ENCODE peak calls at places on chromosomes 16 and 17, in five cellular contexts. W, M, Z, Y and X are unnamed samples.

GRCh38 chr16:67244387-67245188 is 2.7 kb downstream of the FHOD1 start:
- DNase-seq in W (no peak), Y (no peak), M (peak; percentile 38), Z (peak; percentile 96), X (peak; percentile 53)

GRCh38 chr16:676565-677297 is 1.3 kb downstream of the RHBDL1 start:
- DNase-seq in Y (peak; percentile 93), M (no peak), Z (no peak), W (no peak), X (no peak)

GRCh38 chr16:80899804-80900592 is 95.6 kb upstream of the CDYL2 start:
- DNase-seq in Y (no peak), Z (no peak), M (peak; percentile 30), W (peak; percentile 20), X (peak; percentile 87)

GRCh38 chr16:56518435-56518834 is 1.4 kb downstream of the BBS2 start:
- DNase-seq in Y (no peak), W (no peak), M (no peak), Z (no peak), X (no peak)

GRCh38 chr17:67125417-67125816 is 81.1 kb downstream of the CACNG1 start:
- DNase-seq in W (no peak), Z (no peak), Y (no peak), M (no peak), X (no peak)

GRCh38 chr16:24198807-24199533 is 57.2 kb upstream of the CACNG3 start:
- DNase-seq in Y (no peak), W (no peak), Z (no peak), M (no peak), X (no peak)

GRCh38 chr17:75633484-75634375 is 496 bp downstream of the SMIM5 start:
- DNase-seq in M (peak; percentile 77), W (peak; percentile 100), Z (peak; percentile 91), Y (peak; percentile 95), X (peak; percentile 77)

GRCh38 chr16:69340095-69340644 is 598 bp downstream of the NIP7 start:
- DNase-seq in M (no peak), Z (no peak), Y (no peak), W (no peak), X (no peak)

GRCh38 chr17:78134899-78135385 is 4.4 kb downstream of the TMC8 start:
- DNase-seq in Y (no peak), Z (no peak), M (no peak), W (no peak), X (no peak)

GRCh38 chr17:57424777-57425188 is 168.5 kb downstream of the MSI2 start:
- DNase-seq in Z (peak; percentile 93), W (peak; percentile 63), M (no peak), Y (no peak), X (no peak)

GRCh38 chr16:407253-407652 is 5.6 kb downstream of the DECR2 start:
- DNase-seq in Z (no peak), W (peak; percentile 58), Y (no peak), M (no peak), X (no peak)

GRCh38 chr16:20257234-20257633 is 70.1 kb downstream of the GP2 start:
- DNase-seq in Y (no peak), W (no peak), M (no peak), Z (no peak), X (no peak)

GRCh38 chr16:76946879-76947278 is 244.1 kb upstream of the MON1B start:
- DNase-seq in M (peak; percentile 69), Y (no peak), Z (no peak), W (no peak), X (peak; percentile 28)

GRCh38 chr17:156094-156621 is 18.8 kb downstream of the SCGB1C2 start:
- DNase-seq in W (no peak), Y (no peak), Z (no peak), M (no peak), X (no peak)

GRCh38 chr16:10122026-10122425 is 60.2 kb downstream of the GRIN2A start:
- DNase-seq in Z (no peak), M (no peak), W (no peak), Y (no peak), X (no peak)

GRCh38 chr16:7185179-7185578 is 147.5 kb upstream of the RBFOX1 start:
- DNase-seq in Z (no peak), M (no peak), Y (no peak), W (no peak), X (no peak)

GRCh38 chr16:79589495-79590134 is 10.9 kb downstream of the MAF start:
- DNase-seq in Z (no peak), Y (no peak), W (peak; percentile 64), M (no peak), X (no peak)

GRCh38 chr16:14372471-14372870 is 257.6 kb downstream of the PARN start:
- DNase-seq in M (no peak), Z (peak; percentile 53), Y (no peak), W (no peak), X (no peak)

GRCh38 chr16:1724491-1724890 is 18.5 kb downstream of the MAPK8IP3 start:
- DNase-seq in W (no peak), Z (no peak), M (no peak), Y (no peak), X (no peak)

GRCh38 chr16:3938471-3938842 is 57.9 kb upstream of the CREBBP start:
- DNase-seq in M (no peak), Z (no peak), W (no peak), Y (no peak), X (no peak)

GRCh38 chr16:19696961-19697360 is 21.1 kb downstream of the KNOP1 start:
- DNase-seq in Z (peak; percentile 10), Y (peak; percentile 90), W (no peak), M (no peak), X (no peak)

GRCh38 chr17:49798182-49798581 is 9.7 kb downstream of the KAT7 start:
- DNase-seq in W (no peak), Z (no peak), Y (no peak), M (no peak), X (no peak)

GRCh38 chr16:5916711-5917191 is 819.2 kb upstream of the EEF2KMT start:
- DNase-seq in M (no peak), W (peak; percentile 82), Z (no peak), Y (no peak), X (no peak)

GRCh38 chr16:54286330-54287017 is at the start of gene IRX3:
- DNase-seq in Z (no peak), Y (peak; percentile 74), M (peak; percentile 63), W (peak; percentile 92), X (peak; percentile 82)

GRCh38 chr17:55567240-55568216 is 56.3 kb upstream of the SMIM36 start:
- DNase-seq in Y (no peak), Z (no peak), W (no peak), M (no peak), X (peak; percentile 4)

GRCh38 chr16:60107467-60107866 is 1373.4 kb upstream of the GOT2 start:
- DNase-seq in M (peak; percentile 45), W (no peak), Z (no peak), Y (no peak), X (peak; percentile 46)

GRCh38 chr17:54902611-54903010 is 2.0 kb downstream of the TOM1L1 start:
- DNase-seq in Y (no peak), M (no peak), Z (no peak), W (no peak), X (no peak)

GRCh38 chr17:55731586-55732250 is 9.1 kb upstream of the TMEM100 start:
- DNase-seq in W (peak; percentile 67), Y (no peak), M (no peak), Z (no peak), X (no peak)

GRCh38 chr16:68469728-68470460 is 21.6 kb upstream of the SMPD3 start:
- DNase-seq in Y (no peak), M (no peak), W (no peak), Z (no peak), X (no peak)

GRCh38 chr17:83142619-83143018 is 63.2 kb downstream of the METRNL start:
- DNase-seq in Y (no peak), M (no peak), Z (no peak), W (no peak), X (no peak)

GRCh38 chr16:60217787-60218186 is 1483.7 kb upstream of the GOT2 start:
- DNase-seq in Y (no peak), Z (no peak), W (peak; percentile 51), M (no peak), X (no peak)

GRCh38 chr16:27318399-27319256 is 4.9 kb downstream of the IL4R start:
- DNase-seq in M (no peak), Z (peak; percentile 73), Y (no peak), W (peak; percentile 55), X (no peak)